ENCODE peak calls at places on chromosomes 2 and 18, in eight cellular contexts. X, K, B, P, N, C, S and V are unnamed samples.

GRCh38 chr2:26016012-26016742 is 17.7 kb upstream of the RAB10 start:
- DNase-seq in P (no peak), S (no peak), B (no peak), K (no peak), N (no peak), X (no peak), C (no peak), V (no peak)

GRCh38 chr2:225637199-225637598 is 237.7 kb downstream of the NYAP2 start:
- DNase-seq in B (no peak), X (no peak), N (no peak), P (no peak), C (no peak), S (no peak), K (no peak), V (no peak)

GRCh38 chr18:28690836-28691835 is 514.2 kb upstream of the CDH2 start:
- DNase-seq in P (no peak), C (no peak), N (no peak), K (no peak), B (no peak), S (no peak), X (no peak), V (no peak)

GRCh38 chr2:44230378-44230777 is 44.9 kb upstream of the SLC3A1 start:
- DNase-seq in C (no peak), N (no peak), B (no peak), S (no peak), X (no peak), K (no peak), P (no peak), V (no peak)

GRCh38 chr2:219441451-219442205 is 7.0 kb downstream of the SPEG start:
- DNase-seq in X (no peak), N (peak), P (peak), B (no peak), C (peak), S (peak), K (peak), V (peak)

GRCh38 chr2:86011449-86011941 is 94.2 kb downstream of the POLR1A start:
- DNase-seq in N (no peak), X (no peak), C (no peak), S (no peak), B (no peak), P (no peak), K (no peak), V (no peak)

GRCh38 chr2:16744521-16744920 is 78.9 kb upstream of the CYRIA start:
- DNase-seq in K (no peak), X (no peak), C (no peak), B (no peak), S (no peak), P (no peak), N (no peak), V (no peak)

GRCh38 chr2:19574788-19575260 is 216.4 kb upstream of the OSR1 start:
- DNase-seq in X (no peak), S (no peak), B (no peak), C (no peak), N (no peak), K (no peak), P (no peak), V (no peak)

GRCh38 chr18:55875330-55875933 is 287.4 kb upstream of the TCF4 start:
- DNase-seq in K (no peak), N (no peak), C (no peak), B (no peak), X (no peak), P (no peak), S (no peak), V (no peak)

GRCh38 chr2:156430978-156431358 is 5.2 kb upstream of the GPD2 start:
- DNase-seq in B (peak), P (no peak), X (no peak), K (peak), N (no peak), C (no peak), S (no peak), V (peak)

GRCh38 chr2:18425186-18425585 is 135.3 kb downstream of the RDH14 start:
- DNase-seq in K (no peak), B (no peak), X (no peak), S (no peak), N (no peak), C (no peak), P (no peak), V (no peak)

GRCh38 chr18:42185486-42185885 is 230.5 kb downstream of the PIK3C3 start:
- DNase-seq in P (no peak), B (no peak), X (peak), S (no peak), K (no peak), C (no peak), N (no peak), V (no peak)

GRCh38 chr2:43011142-43011491 is 215.3 kb downstream of the ZFP36L2 start:
- DNase-seq in P (no peak), K (no peak), C (no peak), B (no peak), N (no peak), X (no peak), S (no peak), V (no peak)

GRCh38 chr2:24382363-24383021 is 22.2 kb upstream of the ITSN2 start:
- DNase-seq in B (peak), C (peak), S (peak), P (peak), N (peak), X (peak), K (peak), V (peak)

GRCh38 chr2:178829299-178829698 is 22.1 kb upstream of the TTN start:
- DNase-seq in P (no peak), B (no peak), X (no peak), N (no peak), K (no peak), S (no peak), C (no peak), V (no peak)

GRCh38 chr2:241620419-241620769 is 16.6 kb downstream of the THAP4 start:
- DNase-seq in X (no peak), S (no peak), C (no peak), N (no peak), K (no peak), B (no peak), P (no peak), V (no peak)

GRCh38 chr2:57453929-57454328 is 592.7 kb upstream of the VRK2 start:
- DNase-seq in P (no peak), B (no peak), C (no peak), K (no peak), S (no peak), N (no peak), X (no peak), V (no peak)

GRCh38 chr2:129462967-129463366 is 516.5 kb upstream of the RAB6C start:
- DNase-seq in P (no peak), N (no peak), K (no peak), B (no peak), S (no peak), X (no peak), C (no peak), V (no peak)